ENCODE peak calls at places on chromosome 19, in four cellular contexts. S is mesothelial cell of epicardium, Q is cardiac septum, V is memory B cell. F is an unnamed sample.

GRCh38 chr19:13156968-13157882 is 7.0 kb downstream of the IER2 start:
- DNase-seq in Q (no peak), S (no peak), V (no peak), F (no peak)

GRCh38 chr19:3969435-3970312 is 1.2 kb downstream of the DAPK3 start:
- DNase-seq in Q (no peak), V (no peak), S (no peak), F (peak)

GRCh38 chr19:32308436-32309077 is 36.9 kb upstream of the ZNF507 start:
- DNase-seq in S (no peak), V (no peak), Q (no peak), F (no peak)

GRCh38 chr19:45713141-45713540 is 17.6 kb downstream of the FBXO46 start:
- DNase-seq in Q (no peak), S (no peak), V (no peak), F (no peak)

GRCh38 chr19:32436692-32437091 is 31.1 kb downstream of the DPY19L3 start:
- DNase-seq in S (no peak), V (no peak), Q (no peak), F (no peak)

GRCh38 chr19:35436477-35437141 is 11.4 kb upstream of the FFAR2 start:
- DNase-seq in V (no peak), S (no peak), Q (no peak), F (no peak)

GRCh38 chr19:991932-992669 is 8.0 kb downstream of the WDR18 start:
- DNase-seq in V (no peak), Q (no peak), S (no peak), F (no peak)

GRCh38 chr19:3233831-3234230 is 9.4 kb downstream of the CELF5 start:
- DNase-seq in S (no peak), Q (no peak), V (no peak), F (no peak)

GRCh38 chr19:48683349-48683748 is 10.5 kb upstream of the NTN5 start:
- DNase-seq in V (no peak), Q (no peak), S (no peak), F (no peak)

GRCh38 chr19:6278740-6279619 is 795 bp downstream of the MLLT1 start:
- DNase-seq in Q (no peak), V (peak), S (no peak), F (no peak)

GRCh38 chr19:46355234-46355990 is 8.5 kb downstream of the PPP5C start:
- DNase-seq in V (no peak), Q (peak), S (no peak), F (no peak)

GRCh38 chr19:32345261-32346207 is at the start of gene ZNF507:
- DNase-seq in S (peak), Q (peak), V (peak), F (peak)

GRCh38 chr19:38437917-38438316 is 4.4 kb downstream of the RYR1 start:
- DNase-seq in S (no peak), Q (no peak), V (no peak), F (no peak)

GRCh38 chr19:590396-590745 is 690 bp downstream of the HCN2 start:
- DNase-seq in V (no peak), Q (no peak), S (peak), F (no peak)

GRCh38 chr19:34327851-34328250 is 37.1 kb upstream of the GPI start:
- DNase-seq in Q (no peak), S (no peak), V (no peak), F (no peak)

GRCh38 chr19:16896913-16897571 is 8.2 kb downstream of the F2RL3 start:
- DNase-seq in V (peak), Q (peak), S (peak), F (peak)

GRCh38 chr19:510606-511100 is 3.4 kb downstream of the TPGS1 start:
- DNase-seq in V (peak), Q (peak), S (peak), F (peak)

GRCh38 chr19:55451163-55451521 is 8.0 kb upstream of the SHISA7 start:
- DNase-seq in S (no peak), Q (no peak), V (no peak), F (no peak)

GRCh38 chr19:51433092-51433491 is 15.7 kb upstream of the SIGLEC10 start:
- DNase-seq in S (no peak), V (no peak), Q (no peak), F (no peak)